ENCODE peak calls at places on chromosomes 3 and 15, in six cellular contexts. X, Q, U, S, T and D are unnamed samples.
A peak's percentile ranks its signal among the peaks of the same experiment; 100 is the strongest.

GRCh38 chr15:78830514-78831228 is 19.4 kb upstream of the ADAMTS7 start:
- DNase-seq in X (no peak), Q (peak; percentile 41), U (no peak), S (no peak), T (no peak), D (no peak)

GRCh38 chr15:76335129-76335850 is 1.3 kb upstream of the ISL2 start:
- DNase-seq in X (no peak), Q (no peak), U (no peak), S (no peak), T (peak; percentile 63), D (peak; percentile 84)

GRCh38 chr15:78264304-78265136 is at the start of gene DNAJA4:
- DNase-seq in X (peak; percentile 37), Q (peak; percentile 74), U (no peak), S (no peak), T (peak; percentile 62), D (no peak)

GRCh38 chr15:58770519-58770856 is 614 bp upstream of the MINDY2 start:
- DNase-seq in X (peak; percentile 84), Q (no peak), U (no peak), S (no peak), T (no peak), D (no peak)

GRCh38 chr3:5651351-5651750 is 463.8 kb downstream of the EDEM1 start:
- DNase-seq in X (no peak), Q (no peak), U (no peak), S (no peak), T (no peak), D (no peak)

GRCh38 chr3:127140501-127141460 is 52.1 kb upstream of the PRR23E start:
- DNase-seq in X (no peak), Q (no peak), U (no peak), S (no peak), T (no peak), D (no peak)

GRCh38 chr15:69751575-69751974 is 299.0 kb downstream of the RPLP1 start:
- DNase-seq in X (peak; percentile 24), Q (no peak), U (no peak), S (no peak), T (no peak), D (no peak)

GRCh38 chr15:71730277-71731144 is 79.8 kb upstream of the NR2E3 start:
- DNase-seq in X (peak; percentile 79), Q (no peak), U (peak; percentile 65), S (no peak), T (peak; percentile 40), D (no peak)

GRCh38 chr3:160486459-160486869 is 36.9 kb upstream of the TRIM59 start:
- DNase-seq in X (peak; percentile 67), Q (no peak), U (peak; percentile 47), S (no peak), T (no peak), D (no peak)

GRCh38 chr3:137938876-137939275 is 71.1 kb upstream of the CLDN18 start:
- DNase-seq in X (no peak), Q (no peak), U (no peak), S (no peak), T (no peak), D (no peak)

GRCh38 chr3:87350367-87351199 is 74.2 kb upstream of the POU1F1 start:
- DNase-seq in X (peak; percentile 49), Q (no peak), U (peak; percentile 59), S (no peak), T (no peak), D (no peak)

GRCh38 chr3:102092617-102093466 is 243.5 kb downstream of the NFKBIZ start:
- DNase-seq in X (peak; percentile 27), Q (no peak), U (peak; percentile 68), S (no peak), T (no peak), D (no peak)

GRCh38 chr3:72800869-72801268 is 47.4 kb downstream of the SHQ1 start:
- DNase-seq in X (peak; percentile 14), Q (no peak), U (peak; percentile 22), S (no peak), T (no peak), D (no peak)

GRCh38 chr3:127175272-127175671 is 17.7 kb upstream of the PRR23E start:
- DNase-seq in X (no peak), Q (no peak), U (peak; percentile 26), S (no peak), T (no peak), D (peak; percentile 74)

GRCh38 chr3:16550305-16550675 is 36.8 kb upstream of the RFTN1 start:
- DNase-seq in X (no peak), Q (no peak), U (peak; percentile 37), S (no peak), T (no peak), D (no peak)

GRCh38 chr15:66650433-66650832 is 51.6 kb upstream of the SMAD6 start:
- DNase-seq in X (peak; percentile 31), Q (peak; percentile 83), U (no peak), S (no peak), T (no peak), D (no peak)

GRCh38 chr3:30355622-30356021 is 250.8 kb upstream of the TGFBR2 start:
- DNase-seq in X (no peak), Q (no peak), U (no peak), S (no peak), T (no peak), D (no peak)

GRCh38 chr3:45185461-45185860 is 39.3 kb upstream of the CDCP1 start:
- DNase-seq in X (no peak), Q (no peak), U (no peak), S (no peak), T (no peak), D (no peak)

DNA sequence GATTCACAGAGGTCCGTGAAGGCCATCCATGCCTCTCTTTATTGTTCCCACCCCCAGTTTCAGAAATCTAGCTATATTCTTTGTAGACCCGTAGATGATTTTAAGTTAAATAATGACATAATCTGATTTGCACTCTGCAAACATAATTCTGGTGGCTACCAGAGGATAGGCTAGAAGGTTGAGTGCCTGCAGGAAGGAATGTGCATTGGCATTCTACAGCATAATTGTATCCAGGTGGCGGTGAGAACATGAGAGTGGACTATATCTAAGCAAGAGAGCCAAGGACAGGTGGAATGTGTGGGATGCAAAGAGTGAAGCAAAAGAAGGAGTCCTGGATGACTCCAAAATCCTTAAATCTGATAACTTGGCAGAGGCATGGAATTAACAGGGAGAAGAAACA is 298.5 kb upstream of the MME start:
- DNase-seq in X (no peak), Q (no peak), U (no peak), S (no peak), T (no peak), D (no peak)
- TF ChIP-seq CTCF in X (peak; percentile 17), Q (no peak), U (no peak), S (no peak), T (no peak), D (no peak)

GRCh38 chr3:142963266-142964149 is at the start of gene PAQR9:
- DNase-seq in X (no peak), Q (no peak), U (no peak), S (no peak), T (peak; percentile 71), D (no peak)
- TF ChIP-seq CTCF in X (no peak), Q (no peak), U (no peak), S (no peak), T (no peak), D (no peak)

GRCh38 chr3:134368751-134369105 is 5.5 kb downstream of the AMOTL2 start:
- DNase-seq in X (no peak), Q (no peak), U (no peak), S (no peak), T (no peak), D (no peak)

GRCh38 chr3:134367869-134368750 is 6.1 kb downstream of the AMOTL2 start:
- DNase-seq in X (no peak), Q (no peak), U (no peak), S (peak; percentile 71), T (no peak), D (no peak)

GRCh38 chr3:134366928-134367352 is 7.3 kb downstream of the AMOTL2 start:
- DNase-seq in X (no peak), Q (no peak), U (no peak), S (peak; percentile 80), T (no peak), D (no peak)

GRCh38 chr3:134366221-134366927 is 7.9 kb downstream of the AMOTL2 start:
- DNase-seq in X (no peak), Q (no peak), U (no peak), S (peak; percentile 59), T (no peak), D (no peak)

GRCh38 chr3:134367412-134367811 is 6.8 kb downstream of the AMOTL2 start:
- DNase-seq in X (no peak), Q (no peak), U (no peak), S (peak; percentile 79), T (no peak), D (no peak)
- TF ChIP-seq CTCF in X (no peak), Q (no peak), U (no peak), S (no peak), T (no peak), D (peak; percentile 27)

GRCh38 chr3:97138914-97139541 is 324.6 kb downstream of the EPHA6 start:
- DNase-seq in X (peak; percentile 0), Q (no peak), U (peak; percentile 36), S (no peak), T (peak; percentile 27), D (no peak)
- TF ChIP-seq CTCF in X (no peak), Q (no peak), U (peak; percentile 47), S (no peak), T (peak; percentile 73), D (no peak)